ENCODE peak calls at places on chromosomes 3 and 15, in five cellular contexts. X is tibial artery, Y is endodermal cell, T is uterus, F is mesendoderm. K is an unnamed sample. For H3K36me3 and H3K4me1, the result is how much of the 10 kb centered on the place peaks cover.

GRCh38 chr15:43071451-43071850 is 34.4 kb downstream of the UBR1 start:
- DNase-seq in X (no peak), T (no peak), F (no peak), Y (no peak), K (no peak)

GRCh38 chr3:128294999-128295468 is 141.8 kb downstream of the EEFSEC start:
- DNase-seq in F (no peak), Y (peak), X (no peak), T (no peak), K (peak)

GRCh38 chr15:79970921-79971434 is at the start of gene BCL2A1:
- DNase-seq in Y (no peak), F (no peak), X (no peak), T (no peak), K (no peak)

GRCh38 chr15:99485992-99486370 is 79.8 kb upstream of the MEF2A start:
- DNase-seq in Y (no peak), X (no peak), F (peak), T (no peak), K (no peak)

GRCh38 chr3:18853269-18853668 is 295.0 kb upstream of the KCNH8 start:
- DNase-seq in X (no peak), Y (no peak), T (no peak), F (no peak), K (no peak)

GRCh38 chr3:190446492-190447301 is 3.0 kb downstream of the TMEM207 start:
- DNase-seq in T (no peak), Y (no peak), X (no peak), F (peak), K (no peak)

GRCh38 chr3:51974963-51975856 is at the start of gene ABHD14A:
- DNase-seq in X (peak), T (peak), F (peak), Y (peak), K (peak)

GRCh38 chr3:142888484-142889262 is at the start of gene PCOLCE2:
- DNase-seq in X (peak), F (peak), Y (peak), T (no peak), K (no peak)

GRCh38 chr3:170542704-170543103 is 43.2 kb downstream of the SLC7A14 start:
- DNase-seq in Y (no peak), F (no peak), X (no peak), T (no peak), K (no peak)

GRCh38 chr3:28699283-28699682 is 350.7 kb upstream of the AZI2 start:
- DNase-seq in Y (no peak), F (no peak), T (no peak), X (no peak), K (no peak)

GRCh38 chr3:143975549-143976152 is 4.0 kb downstream of the DIPK2A start:
- DNase-seq in T (no peak), X (no peak), Y (no peak), F (peak), K (no peak)

GRCh38 chr3:66738625-66739330 is 238.0 kb upstream of the LRIG1 start:
- DNase-seq in X (no peak), Y (no peak), F (no peak), T (no peak), K (no peak)

GRCh38 chr15:67775265-67775664 is 50.0 kb upstream of the SKOR1 start:
- DNase-seq in F (no peak), Y (no peak), X (no peak), T (no peak), K (no peak)

GRCh38 chr3:14458434-14459280 is 56.3 kb downstream of the SLC6A6 start:
- DNase-seq in T (no peak), Y (no peak), F (no peak), X (no peak), K (no peak)

GRCh38 chr15:52527898-52528464 is 699 bp downstream of the MYO5A start:
- DNase-seq in T (peak), Y (no peak), X (peak), F (peak), K (peak)

GRCh38 chr15:92902723-92903587 is 2.8 kb downstream of the CHD2 start:
- DNase-seq in F (no peak), Y (no peak), X (no peak), T (no peak), K (no peak)

GRCh38 chr3:190321789-190322603 is at the start of gene CLDN1:
- DNase-seq in T (peak), F (peak), Y (peak), X (peak), K (peak)

GRCh38 chr3:134651347-134652041 is 672 bp upstream of the KY start:
- DNase-seq in Y (no peak), X (peak), F (no peak), T (peak), K (no peak)

GRCh38 chr3:197541756-197542539 is 13.8 kb downstream of the BDH1 start:
- DNase-seq in Y (peak), T (peak), F (peak), X (no peak), K (no peak)

GRCh38 chr15:23566070-23567050 is 886 bp downstream of the MKRN3 start:
- DNase-seq in F (no peak), Y (no peak), X (no peak), T (peak), K (no peak)

GRCh38 chr15:41207687-41208448 is 22.7 kb downstream of the EXD1 start:
- DNase-seq in T (no peak), X (no peak), F (no peak), Y (no peak), K (peak)

GRCh38 chr3:45975696-45976095 is 19.9 kb downstream of the FYCO1 start:
- DNase-seq in X (no peak), F (no peak), T (no peak), Y (no peak), K (no peak)
- H3K27ac ChIP-seq in X (no peak), F (no peak), T (peak), Y (no peak), K (peak)

DNA sequence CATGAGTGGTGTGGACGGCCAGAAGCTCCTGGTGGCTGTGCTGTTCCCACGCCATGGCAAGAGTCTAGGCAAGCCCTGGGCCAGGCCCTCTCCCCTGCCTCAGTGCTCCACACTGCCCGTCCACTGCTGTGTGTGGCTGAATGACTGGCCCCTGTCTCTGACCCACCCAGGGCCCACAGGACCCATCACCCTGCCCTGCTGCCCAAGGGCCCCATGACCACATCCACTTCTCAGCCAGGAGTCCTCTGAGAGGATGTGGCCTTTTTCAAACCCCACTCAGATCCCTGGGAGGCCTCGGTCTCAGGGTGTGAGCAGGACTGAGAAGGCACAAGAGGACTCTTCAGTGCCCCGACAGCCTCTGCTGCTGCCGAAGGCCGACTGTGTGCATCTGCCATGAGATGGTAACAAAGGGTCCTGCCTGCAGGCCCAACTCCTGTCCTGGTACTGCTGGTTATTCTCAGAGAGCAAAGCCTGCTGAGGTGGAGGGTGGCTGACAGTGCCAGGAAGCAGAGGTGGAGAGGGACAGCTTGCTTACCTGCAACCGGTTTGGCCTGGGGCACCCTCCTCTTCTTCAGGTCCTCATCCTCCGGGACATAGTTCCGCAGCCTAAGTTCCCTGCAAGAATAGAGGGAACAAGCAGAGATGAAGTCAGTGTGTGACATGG is 47.5 kb downstream of the PTH1R start:
- DNase-seq in X (peak), Y (no peak), T (no peak), F (no peak), K (no peak)
- H3K36me3 ChIP-seq in X (half or more), Y (half or more), T (under half), F (under half), K (under half)

GRCh38 chr3:194072691-194073279 is 63.2 kb upstream of the HES1 start:
- DNase-seq in X (no peak), Y (peak), F (no peak), T (no peak), K (no peak)
- H3K4me1 ChIP-seq in X (under half), Y (under half), F (under half), T (under half), K (under half)

GRCh38 chr3:192833177-192833890 is 84.3 kb downstream of the MB21D2 start:
- DNase-seq in Y (no peak), T (no peak), X (no peak), F (no peak), K (no peak)
- H3K27ac ChIP-seq in Y (no peak), T (peak), X (peak), F (no peak), K (peak)

GRCh38 chr15:90915808-90916440 is 12.8 kb downstream of the MAN2A2 start:
- DNase-seq in F (peak), Y (no peak), X (no peak), T (no peak), K (no peak)
- H3K36me3 ChIP-seq in F (under half), Y (half or more), X (half or more), T (under half), K (under half)

DNA sequence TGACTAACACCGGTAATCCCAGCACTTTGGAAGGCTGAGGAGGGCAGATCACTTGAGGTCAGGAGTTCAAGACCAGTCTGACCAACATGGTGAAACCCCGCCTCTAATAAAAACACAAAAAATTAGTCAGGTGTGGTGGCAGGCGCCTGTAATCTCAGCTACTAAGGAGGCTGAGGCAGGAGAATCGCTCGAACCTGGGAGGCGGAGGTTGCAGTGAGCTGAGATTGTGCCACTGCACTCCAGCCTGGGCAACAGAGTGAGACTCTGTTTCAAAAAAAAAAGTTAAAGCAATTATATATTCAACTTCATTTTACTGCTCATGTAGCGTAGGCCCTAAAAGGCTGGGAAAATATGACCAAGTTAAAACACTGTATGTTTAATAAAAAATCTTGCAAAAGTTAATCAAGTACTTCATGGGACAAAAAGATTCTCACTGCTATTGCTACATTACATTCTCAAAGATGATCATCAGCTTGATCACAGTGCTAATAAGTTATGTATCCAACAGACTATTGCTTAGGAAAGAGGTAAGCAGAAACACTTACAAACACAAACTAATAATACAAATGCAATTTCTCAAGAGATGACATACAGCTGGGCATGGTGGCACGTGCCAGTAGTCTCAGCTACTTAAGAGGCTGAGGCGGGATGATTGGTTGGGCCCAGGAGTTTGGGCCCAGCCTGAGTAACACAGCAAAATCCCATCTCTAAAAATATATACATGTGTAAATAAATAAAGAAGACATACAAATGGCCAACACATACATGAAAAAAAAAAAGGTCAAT is 2.7 kb downstream of the COPS2 start:
- DNase-seq in F (no peak), T (no peak), Y (no peak), X (no peak), K (no peak)
- H3K4me1 ChIP-seq in F (under half), T (under half), Y (under half), X (under half), K (under half)